ENCODE peak calls at places on chromosomes 7 and 10, in eight cellular contexts. P is cardiac septum; V is AG08396; I is stimulated activated CD4-positive, alpha-beta T cell treated with anti-CD3 and anti-CD28 coated beads, Interleukin-12 subunit alpha, Interleukin-12 subunit beta, amount 100 ng/mL, for 48 hours; A is stimulated activated CD8-positive, alpha-beta memory T cell treated with anti-CD3 and anti-CD28 coated beads, Interleukin-15, amount 100 ng/mL, for 4 hours; Y is ovary; N is AG09319; O is ascending aorta. L is an unnamed sample.

GRCh38 chr7:64907641-64908326 is 4.7 kb downstream of the ZNF273 start:
- DNase-seq in O (no peak), N (no peak), I (no peak), V (peak), A (no peak), P (no peak), Y (no peak), L (no peak)

GRCh38 chr10:84994722-84995121 is 666.3 kb downstream of the CCSER2 start:
- DNase-seq in O (no peak), P (no peak), N (no peak), V (no peak), A (no peak), I (no peak), Y (no peak), L (no peak)

GRCh38 chr10:121394586-121394985 is 203.7 kb downstream of the FGFR2 start:
- DNase-seq in I (no peak), V (no peak), O (no peak), N (no peak), Y (no peak), P (no peak), A (no peak), L (no peak)

GRCh38 chr7:115851291-115851690 is 179.3 kb downstream of the TFEC start:
- DNase-seq in P (no peak), A (no peak), O (no peak), I (no peak), Y (no peak), N (peak), V (peak), L (no peak)

GRCh38 chr7:126809188-126809587 is 443.6 kb downstream of the GRM8 start:
- DNase-seq in N (no peak), Y (no peak), O (no peak), A (no peak), V (no peak), I (no peak), P (no peak), L (no peak)

GRCh38 chr7:2193575-2194305 is 39.0 kb downstream of the MAD1L1 start:
- DNase-seq in Y (no peak), I (no peak), V (no peak), A (no peak), N (no peak), P (peak), O (no peak), L (no peak)

GRCh38 chr10:6124666-6125065 is 35.8 kb downstream of the RBM17 start:
- DNase-seq in Y (no peak), V (no peak), I (no peak), O (no peak), A (no peak), N (no peak), P (no peak), L (no peak)

GRCh38 chr10:69092959-69093850 is 5.3 kb downstream of the SRGN start:
- DNase-seq in N (peak), Y (peak), I (peak), V (peak), A (peak), O (no peak), P (peak), L (peak)

GRCh38 chr7:137670521-137671064 is 176.2 kb downstream of the DGKI start:
- DNase-seq in P (no peak), O (no peak), Y (no peak), N (no peak), A (no peak), V (no peak), I (no peak), L (peak)

GRCh38 chr10:124197301-124198148 is 104.1 kb upstream of the CHST15 start:
- DNase-seq in P (no peak), N (no peak), A (no peak), O (peak), Y (no peak), I (no peak), V (no peak), L (no peak)

GRCh38 chr10:102382871-102383270 is 12.6 kb upstream of the NFKB2 start:
- DNase-seq in V (no peak), A (no peak), P (no peak), Y (no peak), N (no peak), O (no peak), I (no peak), L (no peak)

GRCh38 chr10:78868456-78868855 is 200.3 kb upstream of the ZMIZ1 start:
- DNase-seq in A (no peak), P (no peak), V (no peak), O (no peak), I (no peak), N (no peak), Y (no peak), L (no peak)

GRCh38 chr7:107659666-107660065 is 962 bp upstream of the SLC26A4 start:
- DNase-seq in O (no peak), V (peak), N (no peak), P (no peak), A (no peak), Y (no peak), I (peak), L (no peak)

L was measured in GM13976.